ENCODE peak calls at places on chromosomes 12 and 14, in six cellular contexts. Z is A549, J is stomach, G is transverse colon, E is upper lobe of left lung, N is K562. K is an unnamed sample.

GRCh38 chr12:71662861-71663560 is 637 bp downstream of the ZFC3H1 start:
- DNase-seq in Z (peak), J (peak), G (peak), E (peak), N (peak), K (peak)

GRCh38 chr14:92841930-92842329 is 47.8 kb downstream of the GOLGA5 start:
- DNase-seq in Z (no peak), J (no peak), G (no peak), E (no peak), N (no peak), K (no peak)

GRCh38 chr14:22561661-22562579 is 27.1 kb downstream of the DAD1 start:
- DNase-seq in Z (no peak), J (no peak), G (peak), E (no peak), N (peak), K (no peak)

GRCh38 chr12:91687052-91688017 is 458.3 kb downstream of the BTG1 start:
- DNase-seq in Z (peak), J (no peak), G (no peak), E (no peak), N (no peak), K (no peak)

GRCh38 chr12:52005903-52006703 is 643 bp upstream of the TAMALIN start:
- DNase-seq in Z (no peak), J (peak), G (peak), E (no peak), N (no peak), K (no peak)

GRCh38 chr12:58920102-58920955 is at the start of gene LRIG3:
- DNase-seq in Z (peak), J (peak), G (peak), E (peak), N (peak), K (peak)

GRCh38 chr12:3882896-3883564 is 9.8 kb upstream of the PARP11 start:
- DNase-seq in Z (peak), J (no peak), G (no peak), E (no peak), N (no peak), K (no peak)

GRCh38 chr12:50166776-50167025 is 468 bp downstream of the CERS5 start:
- DNase-seq in Z (no peak), J (peak), G (no peak), E (no peak), N (no peak), K (no peak)

GRCh38 chr14:104697892-104698583 is 8.6 kb downstream of the INF2 start:
- DNase-seq in Z (no peak), J (no peak), G (no peak), E (peak), N (no peak), K (no peak)

GRCh38 chr14:99148131-99148530 is 123.9 kb downstream of the BCL11B start:
- DNase-seq in Z (no peak), J (peak), G (no peak), E (no peak), N (no peak), K (no peak)

GRCh38 chr12:122793685-122794106 is 19.3 kb downstream of the CCDC62 start:
- DNase-seq in Z (peak), J (no peak), G (no peak), E (no peak), N (peak), K (no peak)

GRCh38 chr14:79578470-79578869 is 632.8 kb downstream of the DIO2 start:
- DNase-seq in Z (no peak), J (no peak), G (no peak), E (no peak), N (no peak), K (no peak)

GRCh38 chr12:587132-587531 is 76.1 kb downstream of the NINJ2 start:
- DNase-seq in Z (no peak), J (no peak), G (no peak), E (no peak), N (no peak), K (no peak)

GRCh38 chr14:70919774-70920173 is 12.5 kb downstream of the PCNX1 start:
- DNase-seq in Z (no peak), J (no peak), G (no peak), E (no peak), N (no peak), K (no peak)

GRCh38 chr14:65042731-65043372 is 56.2 kb downstream of the FNTB start:
- DNase-seq in Z (no peak), J (peak), G (no peak), E (no peak), N (peak), K (no peak)

GRCh38 chr14:68932686-68933085 is 46.4 kb downstream of the ACTN1 start:
- DNase-seq in Z (no peak), J (no peak), G (no peak), E (no peak), N (no peak), K (no peak)

DNA sequence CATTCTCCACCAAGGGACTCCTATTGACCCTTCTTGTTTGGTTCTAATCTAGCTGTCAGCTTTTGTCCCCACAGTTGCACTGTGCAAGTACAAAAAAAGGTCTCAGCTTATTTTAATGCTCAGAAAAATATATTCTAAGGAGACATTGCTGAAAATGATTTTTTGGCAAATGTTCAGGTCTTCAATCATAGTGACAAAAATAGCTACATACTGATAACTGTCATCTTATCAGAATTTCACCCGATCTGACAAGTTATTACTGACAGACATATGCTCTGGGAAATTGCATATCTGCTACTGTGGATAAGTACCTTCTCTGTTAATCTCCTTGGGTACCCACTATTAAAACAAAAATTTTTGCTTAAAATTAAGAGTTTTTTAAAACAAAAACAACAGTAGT is 263.6 kb downstream of the FLRT2 start:
- DNase-seq in Z (no peak), J (no peak), G (no peak), E (no peak), N (no peak), K (no peak)
- TF ChIP-seq EP300 in Z (no peak), J (no peak), G (no peak), E (no peak), N (no peak), K (no peak)

GRCh38 chr12:111386891-111387290 is 18.0 kb upstream of the PHETA1 start:
- DNase-seq in Z (no peak), J (no peak), G (no peak), E (no peak), N (no peak), K (no peak)
- H3K27ac ChIP-seq in Z (no peak), J (no peak), G (no peak), E (no peak), N (no peak), K (no peak)

DNA sequence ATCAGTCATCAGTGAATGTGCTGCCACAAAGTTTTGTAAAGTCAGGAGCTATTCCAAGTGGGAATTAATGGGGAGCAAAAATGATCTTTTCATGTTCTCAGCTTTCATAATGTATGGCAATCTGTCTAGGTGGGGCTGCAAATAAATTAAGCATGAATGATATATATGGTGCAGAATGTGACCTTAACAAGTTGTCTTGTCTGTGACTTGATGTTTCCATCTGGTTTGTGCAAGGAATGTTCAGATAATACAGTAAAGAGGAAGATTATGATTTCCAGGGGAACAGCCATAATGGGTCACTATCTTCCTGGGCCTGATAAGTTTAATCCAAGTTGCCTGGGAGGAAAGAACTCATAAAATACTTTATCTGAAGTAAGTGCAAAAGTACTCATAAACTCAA is 1815.8 kb upstream of the FLRT2 start:
- DNase-seq in Z (no peak), J (no peak), G (no peak), E (no peak), N (no peak), K (no peak)
- TF ChIP-seq EP300 in Z (no peak), J (no peak), G (no peak), E (no peak), N (no peak), K (no peak)

GRCh38 chr14:74938873-74939495 is 15.9 kb upstream of the RPS6KL1 start:
- DNase-seq in Z (no peak), J (no peak), G (no peak), E (no peak), N (no peak), K (no peak)
- H3K27ac ChIP-seq in Z (no peak), J (peak), G (peak), E (peak), N (no peak), K (no peak)

GRCh38 chr12:55703976-55704761 is 3.5 kb downstream of the ITGA7 start:
- DNase-seq in Z (peak), J (no peak), G (no peak), E (no peak), N (no peak), K (no peak)
- TF ChIP-seq EP300 in Z (no peak), J (no peak), G (no peak), E (no peak), N (no peak), K (no peak)

DNA sequence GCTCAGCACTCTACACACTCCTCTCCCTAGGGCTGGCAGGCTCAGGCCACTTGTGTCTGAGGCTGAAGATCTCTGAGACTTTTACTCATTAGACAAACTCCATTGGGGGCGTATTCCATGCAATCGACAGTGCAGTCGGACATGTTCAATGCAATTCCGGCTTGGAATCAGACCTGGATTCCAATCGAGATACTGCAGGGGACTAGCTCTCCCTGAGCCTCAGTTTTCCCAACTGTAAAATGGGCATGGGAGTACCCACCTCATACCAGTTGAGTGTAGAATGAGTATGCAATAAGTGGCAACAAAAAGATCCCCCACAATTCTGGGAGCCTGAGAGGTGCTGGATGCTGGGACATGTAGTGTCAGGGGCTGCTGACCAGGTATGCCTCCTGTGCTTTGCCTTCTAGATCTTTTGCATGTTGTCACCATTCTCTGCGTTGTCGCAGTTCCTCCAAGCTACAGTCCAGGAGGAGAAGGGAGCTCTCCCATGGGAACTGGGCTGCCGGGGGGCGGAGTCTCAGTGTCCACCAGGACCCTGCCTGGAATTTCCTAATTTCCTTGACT is 8.3 kb downstream of the TTC6 start:
- DNase-seq in Z (no peak), J (no peak), G (no peak), E (no peak), N (no peak), K (no peak)
- H3K27ac ChIP-seq in Z (no peak), J (no peak), G (no peak), E (no peak), N (no peak), K (no peak)

DNA sequence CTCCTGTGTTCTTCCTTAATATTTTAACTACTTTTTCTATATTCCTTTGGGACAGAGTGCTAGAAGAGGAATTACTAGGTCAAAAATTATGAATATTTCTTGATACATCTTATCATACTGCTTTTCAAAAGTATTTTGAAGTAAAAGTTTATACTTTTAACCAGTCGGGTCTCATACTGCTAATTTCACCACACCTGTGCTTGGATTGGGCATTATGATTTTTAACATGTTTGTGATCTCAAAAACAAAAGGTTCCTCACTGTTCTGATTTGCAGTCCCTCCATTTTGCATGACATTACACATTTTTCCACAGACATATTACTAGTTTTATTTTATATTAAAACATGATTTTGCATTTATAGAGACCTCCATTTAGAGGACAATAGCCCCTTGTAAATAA is 32.9 kb downstream of the MRPL42 start:
- DNase-seq in Z (no peak), J (no peak), G (no peak), E (no peak), N (no peak), K (no peak)
- TF ChIP-seq EP300 in Z (no peak), J (no peak), G (no peak), E (no peak), N (no peak), K (no peak)

GRCh38 chr14:102581193-102581592 is 11.3 kb upstream of the RCOR1 start:
- DNase-seq in Z (no peak), J (no peak), G (no peak), E (no peak), N (no peak), K (no peak)
- H3K27ac ChIP-seq in Z (no peak), J (no peak), G (no peak), E (no peak), N (no peak), K (no peak)

DNA sequence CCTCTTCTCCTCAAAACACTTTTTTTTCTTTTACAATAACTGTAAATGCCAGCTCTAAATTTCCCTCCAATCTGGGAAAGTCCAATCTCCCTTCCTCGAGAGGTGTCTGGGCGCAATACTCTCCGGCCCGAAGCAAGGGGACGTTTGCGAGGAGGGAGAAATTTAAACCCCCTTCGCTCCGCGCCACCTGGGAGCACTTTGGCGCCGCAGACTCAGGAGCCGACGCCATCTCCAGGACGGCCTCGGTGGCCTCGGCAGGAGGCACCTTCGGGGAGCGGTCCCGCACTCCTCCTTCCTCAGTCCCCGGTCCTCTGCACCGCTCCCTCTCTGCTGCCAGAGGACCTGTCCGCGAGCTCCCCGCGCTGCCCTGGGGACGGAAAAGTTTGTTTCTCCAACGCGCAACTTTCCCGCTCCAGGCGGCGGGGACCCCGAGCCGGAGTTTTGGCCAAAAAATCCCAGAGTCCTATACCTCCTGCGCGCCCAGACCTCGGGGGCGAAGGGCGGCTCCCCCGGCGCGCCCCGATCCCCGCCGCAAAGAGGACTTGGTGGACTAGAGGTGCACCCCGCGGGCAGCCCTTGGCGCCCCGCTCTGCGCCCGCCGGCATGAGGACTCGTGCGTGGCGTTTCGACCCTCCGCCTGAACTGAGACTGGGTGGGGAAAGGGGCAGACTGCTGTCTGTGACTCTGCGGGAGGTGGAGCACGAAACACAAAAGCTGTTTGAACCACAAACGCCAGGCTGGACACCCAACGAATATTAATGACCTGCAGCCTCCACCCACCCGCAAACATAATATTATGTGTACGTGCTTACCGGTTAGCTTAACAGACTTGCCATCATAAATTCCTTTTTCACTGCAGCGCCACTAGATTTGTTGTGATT is 95.1 kb upstream of the HMGA2 start:
- DNase-seq in Z (no peak), J (no peak), G (peak), E (peak), N (no peak), K (no peak)
- TF ChIP-seq EP300 in Z (no peak), J (no peak), G (no peak), E (no peak), N (no peak), K (no peak)

DNA sequence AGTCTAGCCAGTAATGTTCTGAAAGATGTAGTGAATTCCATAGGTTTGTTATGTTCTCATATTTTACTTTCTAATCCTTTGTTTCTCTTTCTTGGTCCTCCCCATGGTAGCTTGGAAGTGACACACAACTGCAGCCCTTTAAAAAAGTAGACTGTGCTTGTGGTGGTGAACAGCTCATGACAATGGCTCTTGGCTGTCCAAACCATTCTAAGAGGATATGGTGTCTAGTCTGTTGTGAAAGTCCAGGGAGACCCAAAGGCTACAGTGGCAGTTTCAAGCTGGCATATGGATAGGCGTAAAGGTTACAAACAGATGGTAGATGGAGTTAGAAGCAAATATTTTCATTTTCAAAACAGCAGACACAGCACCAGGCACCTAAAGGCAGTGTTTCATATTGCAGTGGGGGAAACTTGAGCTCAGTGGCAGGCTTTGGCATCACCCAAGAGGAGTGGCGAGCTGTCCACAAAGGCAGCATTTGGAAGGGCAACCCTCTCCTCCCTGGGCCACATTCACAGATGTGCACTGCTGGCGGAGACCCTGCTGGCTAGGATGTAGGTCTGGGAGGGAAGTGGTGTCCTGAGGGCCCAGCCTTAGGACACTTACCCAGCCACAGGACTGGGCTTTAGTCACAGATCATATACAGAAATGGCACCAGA is 102.1 kb downstream of the DYRK2 start:
- DNase-seq in Z (no peak), J (no peak), G (no peak), E (no peak), N (no peak), K (no peak)
- H3K27ac ChIP-seq in Z (no peak), J (no peak), G (no peak), E (no peak), N (no peak), K (no peak)